ENCODE peak calls at places on chromosomes 5 and 9, in ten cellular contexts. E, A, B, D, P, Y, T, J, S and L are unnamed samples.
A peak's percentile ranks its signal among the peaks of the same experiment; 100 is the strongest.

GRCh38 chr5:169666365-169666764 is 29.3 kb downstream of the DOCK2 start:
- DNase-seq in B (no peak), S (no peak), D (no peak), J (no peak), P (no peak), T (no peak), A (no peak), E (no peak), Y (no peak), L (no peak)

GRCh38 chr5:128574041-128574440 is 36.0 kb upstream of the FBN2 start:
- DNase-seq in D (no peak), T (no peak), Y (no peak), P (no peak), J (no peak), A (no peak), B (no peak), S (peak; percentile 16), E (no peak), L (no peak)

GRCh38 chr9:113738506-113738897 is 137.6 kb upstream of the ZNF618 start:
- DNase-seq in T (no peak), S (peak; percentile 12), B (no peak), P (peak; percentile 32), Y (no peak), E (no peak), A (no peak), D (no peak), J (no peak), L (no peak)

GRCh38 chr9:126061575-126061974 is 265.1 kb upstream of the MVB12B start:
- DNase-seq in B (no peak), Y (no peak), J (peak; percentile 58), A (no peak), T (no peak), S (no peak), D (no peak), P (no peak), E (no peak), L (no peak)

GRCh38 chr9:120902286-120902685 is 24.3 kb downstream of the TRAF1 start:
- DNase-seq in A (no peak), J (no peak), P (no peak), E (no peak), B (no peak), T (no peak), D (no peak), S (no peak), Y (no peak), L (no peak)

GRCh38 chr9:16708638-16709435 is 161.6 kb downstream of the BNC2 start:
- DNase-seq in S (no peak), T (no peak), E (no peak), A (no peak), D (no peak), J (no peak), P (peak; percentile 88), B (no peak), Y (peak; percentile 61), L (no peak)

GRCh38 chr9:135001526-135001925 is 83.8 kb upstream of the FCN1 start:
- DNase-seq in A (peak; percentile 56), Y (no peak), T (no peak), B (no peak), S (no peak), D (no peak), J (peak; percentile 36), P (no peak), E (no peak), L (no peak)

GRCh38 chr5:37767251-37767650 is 72.6 kb downstream of the GDNF start:
- DNase-seq in A (no peak), Y (peak; percentile 72), T (no peak), P (no peak), S (no peak), D (no peak), J (no peak), B (no peak), E (no peak), L (no peak)

GRCh38 chr9:84697494-84698114 is 28.1 kb downstream of the NTRK2 start:
- DNase-seq in T (peak; percentile 68), B (no peak), J (peak; percentile 92), A (peak; percentile 86), E (peak; percentile 45), P (peak; percentile 94), D (no peak), S (peak; percentile 68), Y (peak; percentile 1), L (peak; percentile 35)

GRCh38 chr5:116824751-116825438 is 250.3 kb upstream of the SEMA6A start:
- DNase-seq in B (no peak), E (no peak), J (no peak), Y (no peak), A (no peak), S (no peak), D (no peak), T (no peak), P (no peak), L (no peak)